ENCODE peak calls at places on chromosomes 16 and 17, in five cellular contexts. T is iPS-NIHi11; K is activated CD4-positive, alpha-beta T cell treated with anti-CD3 and anti-CD28 coated beads, Interleukin-2, amount 10 ng/mL, durations not matched to agents 24 days and 14 days; R is stomach; M is ELR. C is an unnamed sample.

GRCh38 chr17:29778936-29779811 is 150.9 kb downstream of the SSH2 start:
- DNase-seq in T (peak), K (peak), R (peak), M (peak), C (peak)

GRCh38 chr17:1542316-1542715 is 20.3 kb downstream of the PITPNA start:
- DNase-seq in T (no peak), K (no peak), R (no peak), M (no peak), C (no peak)

GRCh38 chr17:6713130-6713917 is at the start of gene SLC13A5:
- DNase-seq in T (peak), K (no peak), R (no peak), M (peak), C (peak)

GRCh38 chr17:70123193-70123592 is 46.1 kb upstream of the KCNJ2 start:
- DNase-seq in T (no peak), K (no peak), R (no peak), M (no peak), C (no peak)

GRCh38 chr16:72291531-72291981 is 119.6 kb upstream of the PMFBP1 start:
- DNase-seq in T (no peak), K (no peak), R (no peak), M (peak), C (no peak)

GRCh38 chr17:74925242-74925641 is 1.2 kb downstream of the OTOP2 start:
- DNase-seq in T (no peak), K (no peak), R (no peak), M (no peak), C (no peak)

GRCh38 chr16:53504161-53504663 is 1.2 kb upstream of the AKTIP start:
- DNase-seq in T (no peak), K (peak), R (peak), M (peak), C (no peak)

GRCh38 chr16:88754912-88755744 is 29.9 kb downstream of the PIEZO1 start:
- DNase-seq in T (peak), K (peak), R (no peak), M (peak), C (no peak)

GRCh38 chr17:78131172-78132085 is 858 bp downstream of the TMC8 start:
- DNase-seq in T (no peak), K (peak), R (no peak), M (no peak), C (no peak)

GRCh38 chr16:31438414-31438813 is 4.2 kb downstream of the ZNF843 start:
- DNase-seq in T (no peak), K (no peak), R (no peak), M (no peak), C (no peak)

GRCh38 chr17:16878547-16879100 is 93.3 kb downstream of the TNFRSF13B start:
- DNase-seq in T (no peak), K (no peak), R (peak), M (no peak), C (no peak)

GRCh38 chr17:16923097-16923903 is 48.6 kb downstream of the TNFRSF13B start:
- DNase-seq in T (peak), K (no peak), R (peak), M (no peak), C (no peak)

GRCh38 chr17:58520843-58521430 is 6.5 kb upstream of the MTMR4 start:
- DNase-seq in T (peak), K (peak), R (no peak), M (peak), C (no peak)

GRCh38 chr16:9138731-9139501 is 47.5 kb downstream of the HAPSTR1 start:
- DNase-seq in T (peak), K (peak), R (peak), M (peak), C (peak)

GRCh38 chr17:2058521-2059124 is 3.7 kb downstream of the HIC1 start:
- DNase-seq in T (peak), K (peak), R (peak), M (no peak), C (peak)

GRCh38 chr17:81477173-81477572 is 35.4 kb downstream of the ACTG1 start:
- DNase-seq in T (no peak), K (no peak), R (no peak), M (no peak), C (no peak)

GRCh38 chr17:80257716-80258213 is 2.9 kb upstream of the RNF213 start:
- DNase-seq in T (no peak), K (peak), R (no peak), M (no peak), C (no peak)

GRCh38 chr17:42679001-42679491 is 2.3 kb upstream of the PLEKHH3 start:
- DNase-seq in T (peak), K (peak), R (peak), M (peak), C (peak)